ENCODE peak calls at places on chromosomes 3 and 15, in seven cellular contexts. One of them, this sample, is unnamed.

GRCh38 chr3:17579289-17580031 is 163.0 kb downstream of the TBC1D5 start:
- DNase-seq in heart right ventricle: no peak
- DNase-seq in heart left ventricle: no peak
- DNase-seq in AG04450: no peak
- DNase-seq in coronary artery: no peak
- DNase-seq in Panc1: no peak
- DNase-seq in body of pancreas: no peak
- DNase-seq in this sample: no peak

GRCh38 chr15:92869263-92869940 is 30.7 kb upstream of the CHD2 start:
- DNase-seq in body of pancreas: no peak
- DNase-seq in Panc1: no peak
- DNase-seq in AG04450: no peak
- DNase-seq in coronary artery: no peak
- DNase-seq in heart left ventricle: no peak
- DNase-seq in heart right ventricle: no peak
- DNase-seq in this sample: peak; percentile 42

GRCh38 chr3:18633002-18633401 is 207.9 kb upstream of the SATB1 start:
- DNase-seq in Panc1: no peak
- DNase-seq in heart right ventricle: no peak
- DNase-seq in coronary artery: no peak
- DNase-seq in body of pancreas: no peak
- DNase-seq in AG04450: no peak
- DNase-seq in heart left ventricle: no peak
- DNase-seq in this sample: no peak

GRCh38 chr15:25250906-25251622 is 187.8 kb downstream of the UBE3A start:
- DNase-seq in heart left ventricle: peak; percentile 6
- DNase-seq in coronary artery: no peak
- DNase-seq in Panc1: no peak
- DNase-seq in heart right ventricle: no peak
- DNase-seq in body of pancreas: no peak
- DNase-seq in AG04450: no peak
- DNase-seq in this sample: no peak

GRCh38 chr15:89455535-89455934 is 40.8 kb downstream of the RHCG start:
- DNase-seq in coronary artery: no peak
- DNase-seq in Panc1: no peak
- DNase-seq in heart right ventricle: no peak
- DNase-seq in heart left ventricle: no peak
- DNase-seq in body of pancreas: peak; percentile 81
- DNase-seq in AG04450: no peak
- DNase-seq in this sample: no peak

GRCh38 chr15:86915811-86916331 is 836.2 kb downstream of the AGBL1 start:
- DNase-seq in body of pancreas: peak; percentile 30
- DNase-seq in AG04450: peak; percentile 7
- DNase-seq in heart right ventricle: no peak
- DNase-seq in Panc1: no peak
- DNase-seq in coronary artery: no peak
- DNase-seq in heart left ventricle: peak; percentile 33
- DNase-seq in this sample: no peak

GRCh38 chr3:37243811-37244748 is 69.7 kb upstream of the LRRFIP2 start:
- DNase-seq in Panc1: no peak
- DNase-seq in body of pancreas: peak; percentile 87
- DNase-seq in heart right ventricle: peak; percentile 78
- DNase-seq in AG04450: no peak
- DNase-seq in coronary artery: peak; percentile 91
- DNase-seq in heart left ventricle: peak; percentile 89
- DNase-seq in this sample: peak; percentile 44

GRCh38 chr15:50330921-50331320 is 24.1 kb downstream of the GABPB1 start:
- DNase-seq in AG04450: no peak
- DNase-seq in heart left ventricle: no peak
- DNase-seq in body of pancreas: no peak
- DNase-seq in Panc1: no peak
- DNase-seq in heart right ventricle: no peak
- DNase-seq in coronary artery: no peak
- DNase-seq in this sample: no peak

GRCh38 chr15:31480356-31481058 is 153.9 kb downstream of the KLF13 start:
- DNase-seq in heart left ventricle: no peak
- DNase-seq in Panc1: no peak
- DNase-seq in body of pancreas: no peak
- DNase-seq in coronary artery: peak; percentile 62
- DNase-seq in AG04450: no peak
- DNase-seq in heart right ventricle: no peak
- DNase-seq in this sample: no peak

GRCh38 chr15:42911058-42911592 is 9.5 kb downstream of the TTBK2 start:
- DNase-seq in coronary artery: no peak
- DNase-seq in heart left ventricle: no peak
- DNase-seq in heart right ventricle: no peak
- DNase-seq in body of pancreas: no peak
- DNase-seq in AG04450: no peak
- DNase-seq in Panc1: no peak
- DNase-seq in this sample: peak; percentile 27

GRCh38 chr3:154236331-154236730 is 88.0 kb downstream of the DHX36 start:
- DNase-seq in Panc1: no peak
- DNase-seq in AG04450: no peak
- DNase-seq in heart right ventricle: no peak
- DNase-seq in body of pancreas: no peak
- DNase-seq in coronary artery: no peak
- DNase-seq in heart left ventricle: no peak
- DNase-seq in this sample: no peak

GRCh38 chr15:84631706-84632272 is 22.3 kb downstream of the WDR73 start:
- DNase-seq in coronary artery: no peak
- DNase-seq in heart left ventricle: no peak
- DNase-seq in AG04450: no peak
- DNase-seq in body of pancreas: no peak
- DNase-seq in heart right ventricle: no peak
- DNase-seq in Panc1: no peak
- DNase-seq in this sample: no peak

GRCh38 chr3:162348912-162349311 is 852.3 kb downstream of the OTOL1 start:
- DNase-seq in AG04450: no peak
- DNase-seq in heart left ventricle: no peak
- DNase-seq in Panc1: no peak
- DNase-seq in coronary artery: no peak
- DNase-seq in body of pancreas: no peak
- DNase-seq in heart right ventricle: no peak
- DNase-seq in this sample: no peak

GRCh38 chr15:51108933-51109550 is 14.3 kb upstream of the TNFAIP8L3 start:
- DNase-seq in heart left ventricle: peak; percentile 32
- DNase-seq in Panc1: no peak
- DNase-seq in heart right ventricle: no peak
- DNase-seq in AG04450: peak; percentile 63
- DNase-seq in body of pancreas: no peak
- DNase-seq in coronary artery: peak; percentile 90
- DNase-seq in this sample: peak; percentile 54

GRCh38 chr3:195548046-195548445 is 4.9 kb upstream of the PPP1R2 start:
- DNase-seq in coronary artery: no peak
- DNase-seq in heart right ventricle: no peak
- DNase-seq in heart left ventricle: no peak
- DNase-seq in body of pancreas: no peak
- DNase-seq in Panc1: no peak
- DNase-seq in AG04450: no peak
- DNase-seq in this sample: no peak
- H3K4me3 ChIP-seq in coronary artery: no peak overlapping the region
- H3K4me3 ChIP-seq in heart right ventricle: no peak overlapping the region
- H3K4me3 ChIP-seq in heart left ventricle: no peak overlapping the region
- H3K4me3 ChIP-seq in body of pancreas: no peak overlapping the region
- H3K4me3 ChIP-seq in Panc1: no peak overlapping the region
- H3K4me3 ChIP-seq in AG04450: no peak overlapping the region
- H3K4me3 ChIP-seq in this sample: no peak overlapping the region

GRCh38 chr3:12194669-12195161 is 36.0 kb upstream of the TIMP4 start:
- DNase-seq in heart right ventricle: no peak
- DNase-seq in coronary artery: no peak
- DNase-seq in AG04450: no peak
- DNase-seq in body of pancreas: no peak
- DNase-seq in Panc1: peak; percentile 82
- DNase-seq in heart left ventricle: no peak
- DNase-seq in this sample: no peak
- TF ChIP-seq CTCF in heart right ventricle: no peak
- TF ChIP-seq CTCF in coronary artery: no peak
- TF ChIP-seq CTCF in AG04450: no peak
- TF ChIP-seq CTCF in body of pancreas: no peak
- TF ChIP-seq CTCF in Panc1: peak; percentile 83
- TF ChIP-seq CTCF in heart left ventricle: no peak
- TF ChIP-seq CTCF in this sample: no peak

GRCh38 chr3:57592306-57592705 is 4.8 kb downstream of the ARF4 start:
- DNase-seq in heart left ventricle: no peak
- DNase-seq in body of pancreas: no peak
- DNase-seq in coronary artery: no peak
- DNase-seq in Panc1: no peak
- DNase-seq in AG04450: no peak
- DNase-seq in heart right ventricle: no peak
- DNase-seq in this sample: no peak
- H3K4me3 ChIP-seq in heart left ventricle: no peak overlapping the region
- H3K4me3 ChIP-seq in body of pancreas: no peak overlapping the region
- H3K4me3 ChIP-seq in coronary artery: peak overlapping the region; percentile 26
- H3K4me3 ChIP-seq in Panc1: no peak overlapping the region
- H3K4me3 ChIP-seq in AG04450: no peak overlapping the region
- H3K4me3 ChIP-seq in heart right ventricle: no peak overlapping the region
- H3K4me3 ChIP-seq in this sample: no peak overlapping the region

GRCh38 chr3:194775731-194776130 is 90.0 kb downstream of the FAM43A start:
- DNase-seq in heart right ventricle: no peak
- DNase-seq in coronary artery: no peak
- DNase-seq in AG04450: no peak
- DNase-seq in heart left ventricle: no peak
- DNase-seq in body of pancreas: no peak
- DNase-seq in Panc1: no peak
- DNase-seq in this sample: no peak

GRCh38 chr3:194779729-194780224 is 94.1 kb downstream of the FAM43A start:
- DNase-seq in AG04450: no peak
- DNase-seq in heart right ventricle: no peak
- DNase-seq in Panc1: no peak
- DNase-seq in body of pancreas: no peak
- DNase-seq in heart left ventricle: no peak
- DNase-seq in coronary artery: no peak
- DNase-seq in this sample: no peak

GRCh38 chr3:194775266-194775665 is 89.6 kb downstream of the FAM43A start:
- DNase-seq in coronary artery: no peak
- DNase-seq in heart right ventricle: no peak
- DNase-seq in Panc1: no peak
- DNase-seq in body of pancreas: no peak
- DNase-seq in heart left ventricle: no peak
- DNase-seq in AG04450: no peak
- DNase-seq in this sample: no peak

GRCh38 chr3:194780706-194781105 is 95.0 kb downstream of the FAM43A start:
- DNase-seq in heart left ventricle: no peak
- DNase-seq in coronary artery: no peak
- DNase-seq in body of pancreas: no peak
- DNase-seq in AG04450: no peak
- DNase-seq in heart right ventricle: no peak
- DNase-seq in Panc1: no peak
- DNase-seq in this sample: no peak

DNA sequence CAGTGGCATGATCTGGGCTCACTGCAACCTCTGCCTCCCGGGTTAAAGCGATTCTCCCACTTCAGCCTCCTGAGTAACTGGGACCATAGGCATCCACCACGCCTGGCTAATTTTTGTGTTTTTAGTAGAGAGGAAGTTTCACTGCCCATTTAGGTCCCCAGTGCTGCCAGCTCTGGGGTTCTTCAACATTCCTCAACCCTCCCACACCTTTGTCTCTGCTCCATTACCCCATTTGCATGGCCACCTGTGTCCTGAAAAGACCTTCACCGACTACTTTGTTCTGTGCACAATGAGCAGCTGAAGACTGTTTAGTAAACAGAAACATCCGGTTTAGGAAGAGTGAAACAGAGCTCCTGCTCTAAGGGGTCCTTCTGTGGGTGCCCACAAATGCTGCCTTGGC is 92.0 kb downstream of the FAM43A start:
- DNase-seq in body of pancreas: no peak
- DNase-seq in Panc1: no peak
- DNase-seq in coronary artery: no peak
- DNase-seq in AG04450: no peak
- DNase-seq in heart left ventricle: no peak
- DNase-seq in heart right ventricle: no peak
- DNase-seq in this sample: no peak
- TF ChIP-seq CTCF in body of pancreas: no peak
- TF ChIP-seq CTCF in Panc1: no peak
- TF ChIP-seq CTCF in coronary artery: no peak
- TF ChIP-seq CTCF in AG04450: no peak
- TF ChIP-seq CTCF in heart left ventricle: no peak
- TF ChIP-seq CTCF in heart right ventricle: no peak
- TF ChIP-seq CTCF in this sample: no peak

GRCh38 chr3:152309031-152309430 is 40.3 kb downstream of the MBNL1 start:
- DNase-seq in body of pancreas: no peak
- DNase-seq in heart left ventricle: no peak
- DNase-seq in coronary artery: no peak
- DNase-seq in AG04450: no peak
- DNase-seq in heart right ventricle: no peak
- DNase-seq in Panc1: no peak
- DNase-seq in this sample: no peak

GRCh38 chr3:152308475-152308844 is 39.7 kb downstream of the MBNL1 start:
- DNase-seq in AG04450: no peak
- DNase-seq in Panc1: no peak
- DNase-seq in coronary artery: no peak
- DNase-seq in body of pancreas: no peak
- DNase-seq in heart right ventricle: no peak
- DNase-seq in heart left ventricle: no peak
- DNase-seq in this sample: no peak

GRCh38 chr3:152305075-152305474 is 36.3 kb downstream of the MBNL1 start:
- DNase-seq in Panc1: no peak
- DNase-seq in body of pancreas: no peak
- DNase-seq in heart right ventricle: no peak
- DNase-seq in AG04450: no peak
- DNase-seq in coronary artery: no peak
- DNase-seq in heart left ventricle: no peak
- DNase-seq in this sample: no peak

GRCh38 chr3:152309535-152310317 is 41.0 kb downstream of the MBNL1 start:
- DNase-seq in heart right ventricle: no peak
- DNase-seq in coronary artery: no peak
- DNase-seq in heart left ventricle: no peak
- DNase-seq in Panc1: no peak
- DNase-seq in AG04450: no peak
- DNase-seq in body of pancreas: no peak
- DNase-seq in this sample: no peak

DNA sequence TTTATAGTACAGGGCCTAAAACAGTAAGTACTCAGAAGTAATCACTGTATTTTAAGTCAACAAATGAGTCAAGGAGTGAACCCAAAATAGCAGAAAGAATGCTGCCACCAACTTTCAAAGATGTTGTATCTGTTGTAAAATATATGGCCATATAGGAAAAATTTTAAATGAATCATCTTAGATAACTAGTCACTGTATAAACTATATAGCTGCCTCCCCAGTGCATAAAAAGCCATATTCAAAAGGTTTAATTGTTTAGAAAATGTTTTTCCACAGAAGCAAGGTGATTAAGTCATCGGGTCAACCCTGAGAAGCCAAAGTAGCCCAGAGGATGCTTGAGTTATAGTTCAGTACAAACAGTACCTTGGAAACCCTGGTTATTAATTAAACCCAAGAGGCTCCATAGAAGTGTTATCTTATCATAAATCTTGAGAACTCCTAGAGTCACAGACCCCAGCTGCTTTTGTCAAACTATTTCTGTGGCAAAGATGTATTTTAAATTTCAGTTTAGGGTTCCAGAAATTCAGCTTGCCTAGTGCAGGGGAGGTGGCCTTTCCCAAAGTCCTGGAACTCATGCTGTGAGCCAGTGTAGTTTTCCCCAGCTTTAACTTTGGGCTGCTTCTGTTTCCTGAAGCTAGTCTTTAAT is 39.2 kb downstream of the MBNL1 start:
- DNase-seq in coronary artery: no peak
- DNase-seq in heart left ventricle: no peak
- DNase-seq in Panc1: no peak
- DNase-seq in body of pancreas: peak; percentile 28
- DNase-seq in AG04450: no peak
- DNase-seq in heart right ventricle: no peak
- DNase-seq in this sample: no peak
- H3K4me3 ChIP-seq in coronary artery: peak overlapping the region; percentile 24
- H3K4me3 ChIP-seq in heart left ventricle: no peak overlapping the region
- H3K4me3 ChIP-seq in Panc1: no peak overlapping the region
- H3K4me3 ChIP-seq in body of pancreas: no peak overlapping the region
- H3K4me3 ChIP-seq in AG04450: no peak overlapping the region
- H3K4me3 ChIP-seq in heart right ventricle: no peak overlapping the region
- H3K4me3 ChIP-seq in this sample: no peak overlapping the region

This sample was measured in BJ.